ENCODE peak calls at places on chromosomes 4 and X, in five cellular contexts. E, Y, U, G and F are unnamed samples.

GRCh38 chr4:8585721-8586161 is 5.5 kb downstream of the GPR78 start:
- DNase-seq in U (peak), Y (no peak), E (no peak), G (no peak), F (no peak)

GRCh38 chr4:53605783-53606182 is 14.5 kb upstream of the LNX1 start:
- DNase-seq in G (no peak), U (no peak), Y (no peak), E (no peak), F (no peak)

GRCh38 chr4:184514121-184514988 is 40.0 kb upstream of the IRF2 start:
- DNase-seq in U (no peak), Y (peak), G (peak), E (no peak), F (no peak)

GRCh38 chrX:48513670-48514069 is 4.9 kb downstream of the PORCN start:
- DNase-seq in E (no peak), Y (no peak), U (no peak), G (no peak), F (no peak)

GRCh38 chr4:155564086-155564485 is 102.6 kb upstream of the GUCY1A1 start:
- DNase-seq in U (no peak), Y (no peak), G (no peak), E (no peak), F (no peak)

GRCh38 chrX:13151806-13152510 is 107.5 kb upstream of the FAM9C start:
- DNase-seq in E (no peak), G (no peak), Y (no peak), U (no peak), F (no peak)

GRCh38 chr4:107330915-107331314 is 294.8 kb upstream of the DKK2 start:
- DNase-seq in E (no peak), G (no peak), Y (no peak), U (no peak), F (no peak)

GRCh38 chrX:53281321-53281822 is at the start of gene IQSEC2:
- DNase-seq in E (peak), U (peak), G (peak), Y (no peak), F (peak)

GRCh38 chr4:124459922-124460301 is 252.6 kb downstream of the ANKRD50 start:
- DNase-seq in E (no peak), Y (no peak), G (no peak), U (no peak), F (no peak)

GRCh38 chr4:14917305-14917647 is 85.0 kb upstream of the CPEB2 start:
- DNase-seq in E (no peak), U (no peak), G (no peak), Y (no peak), F (no peak)

GRCh38 chr4:81639248-81639647 is 167.5 kb upstream of the RASGEF1B start:
- DNase-seq in G (no peak), E (no peak), Y (no peak), U (no peak), F (no peak)

GRCh38 chr4:105112274-105112673 is 34.4 kb upstream of the TET2 start:
- DNase-seq in U (no peak), G (no peak), Y (no peak), E (no peak), F (no peak)

GRCh38 chr4:177001271-177002175 is 208.8 kb upstream of the VEGFC start:
- DNase-seq in U (no peak), E (no peak), G (peak), Y (no peak), F (no peak)

GRCh38 chr4:126405369-126405982 is 1090.7 kb downstream of the FAT4 start:
- DNase-seq in E (no peak), U (no peak), G (peak), Y (no peak), F (no peak)

GRCh38 chrX:84907324-84907946 is 96.2 kb upstream of the APOOL start:
- DNase-seq in G (peak), Y (no peak), U (no peak), E (no peak), F (no peak)

GRCh38 chr4:57162499-57163019 is 52.4 kb upstream of the IGFBP7 start:
- DNase-seq in Y (no peak), U (no peak), G (peak), E (no peak), F (no peak)

GRCh38 chr4:111943796-111944203 is 201.5 kb upstream of the FAM241A start:
- DNase-seq in Y (no peak), E (peak), U (peak), G (peak), F (no peak)

GRCh38 chrX:74449322-74449936 is 28.1 kb downstream of the SLC16A2 start:
- DNase-seq in Y (no peak), G (peak), E (peak), U (no peak), F (no peak)

GRCh38 chr4:31283689-31284088 is 563.5 kb downstream of the PCDH7 start:
- DNase-seq in U (no peak), E (no peak), Y (no peak), G (no peak), F (no peak)

GRCh38 chr4:55553442-55553841 is 6.7 kb upstream of the CLOCK start:
- DNase-seq in E (peak), Y (no peak), G (peak), U (peak), F (no peak)

GRCh38 chr4:88630756-88631155 is 38.5 kb downstream of the HERC3 start:
- DNase-seq in U (no peak), E (no peak), G (peak), Y (peak), F (no peak)

GRCh38 chr4:41465135-41465761 is 72.7 kb upstream of the LIMCH1 start:
- DNase-seq in G (no peak), Y (no peak), E (no peak), U (no peak), F (no peak)

GRCh38 chr4:135385830-135386581 is 1184.4 kb upstream of the PABPC4L start:
- DNase-seq in E (no peak), U (no peak), G (no peak), Y (no peak), F (no peak)

GRCh38 chr4:150114641-150115040 is 36.4 kb downstream of the DCLK2 start:
- DNase-seq in Y (no peak), G (no peak), U (no peak), E (no peak), F (no peak)

GRCh38 chrX:39721570-39722279 is 376.0 kb downstream of the BCOR start:
- DNase-seq in G (no peak), E (no peak), U (no peak), Y (no peak), F (no peak)

GRCh38 chr4:15337258-15337657 is 90.6 kb upstream of the C1QTNF7 start:
- DNase-seq in Y (no peak), E (no peak), U (no peak), G (no peak), F (no peak)

GRCh38 chr4:94642561-94642866 is 115.2 kb upstream of the BMPR1B start:
- DNase-seq in E (no peak), Y (no peak), U (no peak), G (no peak), F (no peak)

GRCh38 chrX:17580529-17581155 is 156.7 kb upstream of the SCML1 start:
- DNase-seq in E (no peak), G (no peak), Y (peak), U (no peak), F (no peak)

GRCh38 chr4:130197946-130198345 is 1102.0 kb downstream of the C4orf33 start:
- DNase-seq in E (no peak), G (no peak), Y (no peak), U (no peak), F (no peak)

GRCh38 chr4:147550626-147551250 is 66.5 kb upstream of the TMEM184C start:
- DNase-seq in Y (no peak), G (peak), E (no peak), U (no peak), F (no peak)

GRCh38 chr4:85127653-85128052 is 161.2 kb upstream of the WDFY3 start:
- DNase-seq in G (peak), U (peak), E (no peak), Y (no peak), F (no peak)

GRCh38 chr4:107863416-107863815 is 38.7 kb downstream of the SGMS2 start:
- DNase-seq in Y (no peak), G (peak), E (no peak), U (no peak), F (no peak)

GRCh38 chr4:1056671-1057402 is 45.4 kb downstream of the FGFRL1 start:
- DNase-seq in Y (no peak), E (no peak), U (no peak), G (no peak), F (no peak)

GRCh38 chr4:166003811-166004210 is 130.8 kb downstream of the TLL1 start:
- DNase-seq in E (no peak), U (no peak), G (no peak), Y (no peak), F (no peak)

GRCh38 chr4:55926610-55927009 is 22.1 kb upstream of the CEP135 start:
- DNase-seq in E (no peak), G (no peak), Y (no peak), U (no peak), F (no peak)

DNA sequence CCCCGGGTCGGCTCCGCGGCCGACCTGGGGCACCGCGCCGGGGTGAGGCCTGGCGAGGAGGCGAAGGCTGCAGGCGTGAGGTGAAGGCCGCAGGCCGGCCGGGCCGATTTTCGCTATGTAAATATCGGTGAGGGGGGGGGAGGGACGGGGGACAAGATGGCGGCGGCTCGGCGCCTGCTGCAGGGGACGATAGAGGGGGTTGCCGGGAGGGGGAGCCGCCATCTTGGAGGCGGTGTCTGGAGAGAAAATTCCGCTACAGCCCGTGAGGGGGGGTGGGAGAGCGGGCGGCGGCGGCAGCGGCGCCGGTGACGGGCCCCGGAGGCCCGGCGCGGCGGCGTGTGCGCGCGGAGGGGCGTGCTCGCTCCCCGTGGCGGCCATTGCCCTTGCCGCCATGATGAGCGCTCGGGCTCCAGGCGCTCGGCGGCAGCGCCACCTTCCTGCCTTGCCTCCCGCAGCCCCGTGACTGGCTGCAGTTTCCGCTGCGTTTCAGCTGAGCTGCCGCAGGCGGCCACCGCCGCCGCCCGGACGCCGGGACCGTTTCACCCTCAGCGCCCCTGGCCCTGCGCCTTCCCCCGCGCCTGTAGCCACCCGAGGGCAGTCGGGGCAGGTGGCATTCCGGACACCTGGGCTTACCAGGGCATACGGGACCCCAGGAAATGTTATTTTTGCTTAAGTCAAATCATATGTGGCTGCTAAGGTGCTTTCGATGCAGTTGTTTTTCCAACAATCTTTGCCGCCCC is 692 bp downstream of the ZFX start:
- DNase-seq in Y (no peak), E (peak), G (peak), U (peak), F (peak)
- TF ChIP-seq CTCF in Y (peak), E (no peak), G (peak), U (no peak), F (peak)

GRCh38 chrX:24877854-24878650 is 137.7 kb downstream of the ARX start:
- DNase-seq in Y (no peak), E (no peak), U (no peak), G (no peak), F (no peak)

GRCh38 chrX:24876782-24877315 is 138.9 kb downstream of the ARX start:
- DNase-seq in Y (no peak), E (no peak), U (no peak), G (no peak), F (no peak)

GRCh38 chrX:24874604-24875247 is 141.0 kb downstream of the ARX start:
- DNase-seq in U (peak), G (no peak), E (no peak), Y (no peak), F (no peak)

DNA sequence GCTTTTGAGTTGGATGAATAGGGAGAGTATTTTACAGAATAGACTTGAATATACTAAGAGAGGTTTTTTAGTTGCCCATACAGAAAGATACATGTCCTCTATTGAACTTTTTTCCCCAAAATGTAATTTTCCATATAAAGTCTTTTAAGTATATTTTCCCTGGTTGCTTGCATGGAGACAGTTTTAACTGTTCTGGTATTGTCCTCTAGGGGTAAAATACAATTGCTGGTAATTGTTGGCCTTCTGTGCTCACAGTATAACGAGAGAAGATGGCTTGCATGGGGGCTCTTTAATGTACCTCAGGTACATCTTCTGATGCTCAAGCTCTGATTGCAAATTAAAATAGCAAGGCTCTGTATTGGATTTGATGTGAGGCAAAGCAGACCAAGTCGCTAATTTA is 136.1 kb downstream of the ARX start:
- DNase-seq in G (no peak), Y (no peak), E (no peak), U (no peak), F (no peak)
- TF ChIP-seq CTCF in G (no peak), Y (no peak), E (no peak), U (no peak), F (no peak)

GRCh38 chr4:2305766-2306501 is 44.0 kb upstream of the MXD4 start:
- DNase-seq in E (peak), G (peak), Y (no peak), U (no peak), F (no peak)
- TF ChIP-seq CTCF in E (no peak), G (no peak), Y (no peak), U (no peak), F (no peak)

GRCh38 chrX:22666441-22666840 is 333.3 kb upstream of the DDX53 start:
- DNase-seq in E (no peak), Y (no peak), G (peak), U (peak), F (no peak)
- TF ChIP-seq CTCF in E (no peak), Y (no peak), G (peak), U (no peak), F (no peak)